ENCODE peak calls at places on chromosomes 12 and 14, in six cellular contexts. L is body of pancreas; X is heart right ventricle; Y is astrocyte; V is effector memory CD4-positive, alpha-beta T cell; E is CD4-positive, CD25-positive, alpha-beta regulatory T cell. O is an unnamed sample. For H3K4me1 and H3K9me3, the result is how much of the 10 kb centered on the place peaks cover.

GRCh38 chr12:3135522-3136461 is 58.6 kb downstream of the TSPAN9 start:
- DNase-seq in L (peak), X (no peak), Y (peak), V (peak), E (peak), O (peak)

GRCh38 chr12:77609016-77609415 is 221.7 kb upstream of the NAV3 start:
- DNase-seq in L (no peak), X (no peak), Y (no peak), V (no peak), E (no peak), O (no peak)

GRCh38 chr14:101729382-101729781 is 32.1 kb upstream of the PPP2R5C start:
- DNase-seq in L (no peak), X (no peak), Y (no peak), V (no peak), E (no peak), O (no peak)

GRCh38 chr12:57992001-57992400 is 50.6 kb downstream of the ATP23 start:
- DNase-seq in L (no peak), X (no peak), Y (no peak), V (no peak), E (no peak), O (no peak)

GRCh38 chr14:75283162-75283883 is 4.7 kb downstream of the FOS start:
- DNase-seq in L (peak), X (no peak), Y (peak), V (peak), E (peak), O (no peak)

GRCh38 chr12:113208041-113208934 is 13.0 kb upstream of the TPCN1 start:
- DNase-seq in L (no peak), X (peak), Y (no peak), V (peak), E (peak), O (no peak)

GRCh38 chr12:2624543-2625266 is 170.1 kb upstream of the FKBP4 start:
- DNase-seq in L (no peak), X (no peak), Y (peak), V (no peak), E (no peak), O (no peak)

GRCh38 chr12:34600592-34601462 is 578.5 kb downstream of the ALG10 start:
- DNase-seq in L (no peak), X (no peak), Y (no peak), V (no peak), E (no peak), O (no peak)

GRCh38 chr14:101845896-101846295 is 84.4 kb downstream of the PPP2R5C start:
- DNase-seq in L (no peak), X (no peak), Y (no peak), V (no peak), E (no peak), O (no peak)

GRCh38 chr14:23567186-23568020 is at the start of gene AP1G2:
- DNase-seq in L (peak), X (peak), Y (no peak), V (peak), E (peak), O (peak)

GRCh38 chr12:109329710-109330109 is 18.0 kb upstream of the MYO1H start:
- DNase-seq in L (no peak), X (no peak), Y (no peak), V (no peak), E (no peak), O (no peak)

GRCh38 chr12:31589896-31590729 is 823 bp downstream of the DENND5B start:
- DNase-seq in L (peak), X (peak), Y (peak), V (no peak), E (no peak), O (peak)

GRCh38 chr12:32139064-32139421 is 32.4 kb downstream of the BICD1 start:
- DNase-seq in L (no peak), X (peak), Y (peak), V (no peak), E (no peak), O (peak)

GRCh38 chr12:81086342-81086741 is 8.5 kb downstream of the ACSS3 start:
- DNase-seq in L (no peak), X (no peak), Y (no peak), V (no peak), E (no peak), O (no peak)

GRCh38 chr12:122842505-122843405 is 7.5 kb downstream of the HIP1R start:
- DNase-seq in L (peak), X (no peak), Y (no peak), V (no peak), E (no peak), O (no peak)

GRCh38 chr12:24954261-24954660 is 5.4 kb upstream of the BCAT1 start:
- DNase-seq in L (no peak), X (no peak), Y (no peak), V (no peak), E (no peak), O (no peak)

GRCh38 chr14:91918159-91918883 is 29.2 kb downstream of the FBLN5 start:
- DNase-seq in L (no peak), X (no peak), Y (no peak), V (no peak), E (no peak), O (no peak)

GRCh38 chr14:94123296-94123695 is 6.1 kb downstream of the IFI27L2 start:
- DNase-seq in L (no peak), X (no peak), Y (no peak), V (no peak), E (no peak), O (no peak)

GRCh38 chr12:111126331-111126730 is 206.0 kb upstream of the MYL2 start:
- DNase-seq in L (no peak), X (peak), Y (no peak), V (no peak), E (no peak), O (no peak)

GRCh38 chr12:13328535-13328934 is 132.0 kb downstream of the EMP1 start:
- DNase-seq in L (no peak), X (no peak), Y (no peak), V (no peak), E (no peak), O (no peak)

GRCh38 chr12:64660237-64661018 is 50.1 kb downstream of the RASSF3 start:
- DNase-seq in L (no peak), X (no peak), Y (no peak), V (no peak), E (no peak), O (no peak)

GRCh38 chr12:7229741-7230140 is 40.3 kb downstream of the PEX5 start:
- DNase-seq in L (no peak), X (no peak), Y (no peak), V (no peak), E (no peak), O (no peak)

GRCh38 chr12:22635812-22636211 is 10.8 kb downstream of the ETNK1 start:
- DNase-seq in L (no peak), X (no peak), Y (peak), V (no peak), E (no peak), O (no peak)

GRCh38 chr12:14953752-14954151 is 7.6 kb downstream of the ARHGDIB start:
- DNase-seq in L (no peak), X (no peak), Y (no peak), V (no peak), E (no peak), O (no peak)
- H3K4me1 ChIP-seq in L (under half), X (half or more), Y (under half), V (half or more), E (half or more), O (half or more)

GRCh38 chr14:103404920-103405319 is 19.7 kb downstream of the MARK3 start:
- DNase-seq in L (peak), X (peak), Y (no peak), V (no peak), E (no peak), O (no peak)

GRCh38 chr14:103404032-103404918 is 19.1 kb downstream of the MARK3 start:
- DNase-seq in L (peak), X (no peak), Y (no peak), V (no peak), E (no peak), O (no peak)

GRCh38 chr14:103402700-103403099 is 17.5 kb downstream of the MARK3 start:
- DNase-seq in L (peak), X (no peak), Y (peak), V (no peak), E (no peak), O (no peak)

GRCh38 chr14:103408491-103409155 is 23.4 kb downstream of the MARK3 start:
- DNase-seq in L (peak), X (no peak), Y (peak), V (no peak), E (no peak), O (no peak)
- H3K27ac ChIP-seq in L (peak), X (peak), Y (no peak), V (no peak), E (no peak), O (no peak)

GRCh38 chr14:19918553-19919264 is 1.7 kb upstream of the OR4K5 start:
- DNase-seq in L (no peak), X (no peak), Y (no peak), V (no peak), E (no peak), O (no peak)

GRCh38 chr14:19917243-19917642 is 3.2 kb upstream of the OR4K5 start:
- DNase-seq in L (no peak), X (no peak), Y (no peak), V (no peak), E (no peak), O (no peak)

GRCh38 chr14:19917955-19918518 is 2.4 kb upstream of the OR4K5 start:
- DNase-seq in L (no peak), X (no peak), Y (no peak), V (no peak), E (no peak), O (no peak)

GRCh38 chr14:19920021-19920657 is at the start of gene OR4K5:
- DNase-seq in L (no peak), X (no peak), Y (no peak), V (no peak), E (no peak), O (no peak)
- H3K9me3 ChIP-seq in L (under half), X (under half), Y (under half), V (under half), E (under half), O (under half)

GRCh38 chr14:65072256-65072655 is 30.1 kb downstream of the MAX start:
- DNase-seq in L (no peak), X (no peak), Y (no peak), V (no peak), E (no peak), O (no peak)

GRCh38 chr14:65072937-65073336 is 29.4 kb downstream of the MAX start:
- DNase-seq in L (no peak), X (no peak), Y (no peak), V (no peak), E (no peak), O (no peak)

GRCh38 chr14:65075628-65076325 is 26.5 kb downstream of the MAX start:
- DNase-seq in L (no peak), X (no peak), Y (no peak), V (no peak), E (no peak), O (no peak)

GRCh38 chr14:65073605-65074201 is 28.6 kb downstream of the MAX start:
- DNase-seq in L (no peak), X (no peak), Y (no peak), V (no peak), E (no peak), O (no peak)

DNA sequence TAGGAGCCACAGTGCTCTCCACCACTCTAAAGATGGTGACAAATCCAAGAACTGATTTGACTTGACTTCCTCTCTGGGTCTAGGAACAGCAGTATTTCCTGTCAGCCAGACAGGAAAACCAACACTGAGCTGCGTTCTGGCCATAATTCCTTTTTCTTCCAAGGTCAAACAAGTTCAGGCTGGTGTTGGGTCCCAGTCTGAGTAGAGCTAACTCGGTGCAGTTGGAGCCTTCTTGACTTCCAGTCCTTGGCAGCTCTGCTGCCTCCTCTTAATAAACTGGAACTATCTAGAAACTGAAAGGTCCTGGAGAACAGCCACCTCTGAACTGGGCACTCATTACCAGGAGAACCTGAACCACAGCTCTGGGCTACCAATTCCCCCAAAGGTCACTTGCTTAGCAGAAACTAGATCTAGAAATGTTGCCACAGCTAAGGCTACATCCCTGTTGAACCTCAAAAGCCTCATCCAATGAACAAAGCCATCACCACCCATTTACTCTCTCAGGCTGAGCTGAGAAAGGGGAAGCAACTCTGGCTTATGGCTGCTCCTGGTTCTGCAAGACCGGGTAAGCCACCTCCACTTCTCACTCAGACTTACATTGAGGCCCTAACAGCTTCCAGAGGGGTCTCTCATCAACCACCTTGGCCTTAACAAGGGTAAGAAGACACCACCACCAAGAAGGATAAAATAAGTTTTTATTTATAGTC is 27.7 kb downstream of the MAX start:
- DNase-seq in L (no peak), X (no peak), Y (no peak), V (no peak), E (no peak), O (no peak)
- H3K4me1 ChIP-seq in L (under half), X (half or more), Y (under half), V (under half), E (under half), O (under half)

GRCh38 chr14:30928462-30928861 is 54.1 kb downstream of the COCH start:
- DNase-seq in L (no peak), X (no peak), Y (peak), V (no peak), E (no peak), O (no peak)
- H3K27ac ChIP-seq in L (no peak), X (no peak), Y (no peak), V (no peak), E (no peak), O (no peak)

DNA sequence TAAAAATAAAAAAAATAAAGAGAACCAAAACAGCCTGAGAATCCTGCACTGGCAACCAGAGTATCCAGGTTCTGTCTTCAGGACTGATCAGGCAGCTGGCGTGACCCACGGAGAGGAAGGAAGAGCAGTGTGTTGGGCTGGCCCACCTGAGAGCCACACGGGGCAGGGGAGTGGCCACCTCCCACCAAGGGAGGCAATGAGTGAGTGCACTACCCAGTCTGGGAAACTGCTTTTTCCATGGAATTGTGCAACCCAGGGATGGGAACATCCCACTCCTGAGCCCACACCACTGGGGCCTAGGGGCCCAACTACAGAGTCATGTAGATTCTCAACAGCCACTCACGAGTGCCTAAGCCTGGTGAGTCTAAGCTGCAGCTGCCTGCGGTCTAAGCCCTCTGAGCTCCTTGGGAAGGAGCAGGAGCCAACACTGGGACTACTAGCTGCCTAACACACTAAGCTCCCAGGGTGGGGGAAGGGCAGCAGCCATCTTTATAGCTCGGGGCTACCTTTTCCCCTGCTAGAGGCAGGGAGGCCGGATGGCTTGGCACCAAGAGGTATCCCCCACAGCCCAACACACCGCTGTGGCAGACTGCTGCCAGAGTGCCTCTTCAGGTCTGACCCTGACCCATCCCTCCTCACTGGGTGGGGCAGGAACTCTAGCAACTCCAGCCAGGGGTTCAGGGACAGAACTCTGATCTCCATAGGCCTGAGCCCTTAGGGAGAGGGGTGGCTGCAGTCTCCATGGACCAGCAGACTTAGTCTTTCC is 610.9 kb downstream of the RERGL start:
- DNase-seq in L (no peak), X (no peak), Y (no peak), V (no peak), E (no peak), O (no peak)
- H3K9me3 ChIP-seq in L (under half), X (under half), Y (under half), V (under half), E (under half), O (under half)

GRCh38 chr14:61706096-61706690 is 10.9 kb downstream of the HIF1A start:
- DNase-seq in L (no peak), X (no peak), Y (no peak), V (no peak), E (no peak), O (no peak)
- H3K4me1 ChIP-seq in L (under half), X (under half), Y (under half), V (under half), E (under half), O (under half)

DNA sequence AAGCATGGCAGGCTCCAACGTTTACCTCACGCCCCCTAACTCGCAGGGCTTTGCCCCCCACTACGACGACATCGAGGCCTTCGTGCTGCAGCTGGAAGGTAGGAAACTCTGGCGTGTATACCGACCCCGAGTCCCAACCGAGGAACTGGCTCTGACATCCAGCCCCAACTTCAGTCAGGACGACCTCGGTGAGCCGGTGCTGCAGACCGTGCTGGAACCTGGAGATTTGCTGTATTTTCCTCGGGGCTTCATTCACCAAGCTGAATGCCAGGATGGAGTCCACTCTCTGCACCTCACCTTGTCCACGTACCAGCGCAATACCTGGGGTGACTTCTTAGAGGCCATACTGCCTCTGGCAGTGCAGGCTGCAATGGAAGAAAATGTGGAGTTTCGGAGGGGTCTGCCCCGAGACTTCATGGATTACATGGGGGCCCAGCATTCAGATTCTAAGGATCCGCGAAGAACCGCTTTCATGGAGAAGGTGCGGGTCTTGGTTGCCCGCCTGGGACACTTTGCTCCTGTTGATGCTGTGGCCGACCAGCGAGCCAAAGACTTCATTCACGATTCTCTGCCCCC is 1.3 kb downstream of the RIOX1 start:
- DNase-seq in L (no peak), X (peak), Y (no peak), V (no peak), E (no peak), O (no peak)
- H3K27ac ChIP-seq in L (no peak), X (peak), Y (no peak), V (peak), E (peak), O (peak)

GRCh38 chr12:133206390-133206789 is 25.1 kb downstream of the ZNF268 start:
- DNase-seq in L (no peak), X (no peak), Y (no peak), V (no peak), E (no peak), O (no peak)
- H3K9me3 ChIP-seq in L (under half), X (half or more), Y (half or more), V (half or more), E (half or more), O (half or more)

GRCh38 chr14:60220084-60220483 is 28.9 kb upstream of the PPM1A start:
- DNase-seq in L (no peak), X (no peak), Y (no peak), V (no peak), E (no peak), O (no peak)

GRCh38 chr14:60215520-60216195 is 33.4 kb upstream of the PPM1A start:
- DNase-seq in L (no peak), X (no peak), Y (no peak), V (no peak), E (no peak), O (no peak)

GRCh38 chr14:60214415-60215126 is 34.5 kb upstream of the PPM1A start:
- DNase-seq in L (no peak), X (no peak), Y (no peak), V (no peak), E (no peak), O (no peak)

GRCh38 chr14:60215127-60215444 is 33.9 kb upstream of the PPM1A start:
- DNase-seq in L (no peak), X (peak), Y (no peak), V (no peak), E (no peak), O (no peak)

DNA sequence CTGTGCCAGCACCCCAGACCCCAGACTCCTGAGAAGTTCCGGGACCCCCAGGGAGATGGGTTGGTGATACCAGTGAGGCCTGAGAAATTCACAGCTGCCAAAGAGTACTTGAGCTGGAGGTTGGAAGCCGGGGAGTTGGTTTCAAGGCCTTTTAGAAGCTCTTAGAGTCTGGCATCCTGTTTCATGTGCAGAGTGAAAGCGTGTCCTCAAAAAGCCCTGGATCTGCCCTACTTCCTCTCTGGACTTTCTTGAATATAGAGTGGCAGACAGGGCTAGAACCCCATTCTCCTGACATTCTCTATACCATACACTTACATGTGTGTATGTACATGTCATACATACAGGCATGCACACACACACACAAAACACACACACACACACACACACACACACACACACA is 31.3 kb upstream of the PPM1A start:
- DNase-seq in L (no peak), X (no peak), Y (no peak), V (no peak), E (no peak), O (no peak)
- H3K4me1 ChIP-seq in L (under half), X (under half), Y (under half), V (under half), E (under half), O (under half)

O was measured in CD8-positive, alpha-beta T cell.